ENCODE peak calls at places on chromosomes 12 and 14, in six cellular contexts. B is effector memory CD4-positive, alpha-beta T cell; E is A549; V is esophagus squamous epithelium; Q is heart left ventricle; N is uterus. C is an unnamed sample.

GRCh38 chr14:102046337-102047278 is 40.2 kb downstream of the HSP90AA1 start:
- DNase-seq in E (peak; percentile 81), B (no peak), V (no peak), Q (peak; percentile 86), N (peak; percentile 69), C (peak; percentile 90)

GRCh38 chr12:55681142-55682077 is 26.3 kb downstream of the ITGA7 start:
- DNase-seq in V (no peak), Q (peak; percentile 67), N (no peak), B (no peak), E (peak; percentile 92), C (peak; percentile 38)

GRCh38 chr12:124686885-124687694 is 119.7 kb upstream of the NCOR2 start:
- DNase-seq in Q (no peak), V (no peak), N (no peak), E (no peak), B (no peak), C (no peak)

GRCh38 chr12:129776977-129777667 is 126.7 kb downstream of the TMEM132D start:
- DNase-seq in E (no peak), N (no peak), B (no peak), Q (no peak), V (no peak), C (no peak)

GRCh38 chr14:88829188-88829587 is 4.7 kb downstream of the TTC8 start:
- DNase-seq in Q (no peak), V (no peak), N (no peak), E (no peak), B (no peak), C (no peak)

GRCh38 chr14:92641306-92641705 is 107.1 kb downstream of the LGMN start:
- DNase-seq in Q (no peak), B (no peak), E (no peak), N (no peak), V (no peak), C (no peak)

GRCh38 chr14:59394268-59394667 is 70.9 kb downstream of the GPR135 start:
- DNase-seq in V (no peak), Q (no peak), N (no peak), E (no peak), B (no peak), C (no peak)

GRCh38 chr12:31518680-31519227 is 72.2 kb downstream of the DENND5B start:
- DNase-seq in E (peak; percentile 97), N (peak; percentile 36), V (no peak), Q (peak; percentile 25), B (no peak), C (peak; percentile 83)

GRCh38 chr12:51925400-51926063 is 18.2 kb downstream of the ACVRL1 start:
- DNase-seq in V (no peak), Q (no peak), N (no peak), B (no peak), E (no peak), C (no peak)

GRCh38 chr12:5965950-5966383 is 20.9 kb upstream of the ANO2 start:
- DNase-seq in E (peak; percentile 63), V (no peak), N (no peak), Q (no peak), B (no peak), C (no peak)

GRCh38 chr14:39731912-39732311 is 299.7 kb upstream of the FBXO33 start:
- DNase-seq in Q (no peak), E (peak; percentile 14), B (no peak), N (no peak), V (no peak), C (no peak)

GRCh38 chr14:64612021-64612380 is 62.2 kb downstream of the PPP1R36 start:
- DNase-seq in B (no peak), Q (no peak), V (no peak), N (no peak), E (peak; percentile 67), C (no peak)

GRCh38 chr14:60106341-60106740 is 14.6 kb downstream of the PCNX4 start:
- DNase-seq in B (no peak), E (no peak), Q (peak; percentile 16), V (no peak), N (no peak), C (peak; percentile 10)

GRCh38 chr14:30375280-30375892 is 183.6 kb upstream of the G2E3 start:
- DNase-seq in B (peak; percentile 6), V (no peak), Q (peak; percentile 23), E (peak; percentile 58), N (peak; percentile 13), C (peak; percentile 12)

GRCh38 chr12:9404469-9405260 is 196.5 kb upstream of the PZP start:
- DNase-seq in E (no peak), N (peak; percentile 34), V (no peak), B (no peak), Q (no peak), C (no peak)

GRCh38 chr12:76685246-76685678 is 78.7 kb upstream of the ZDHHC17 start:
- DNase-seq in B (no peak), V (no peak), N (peak; percentile 34), E (peak; percentile 18), Q (peak; percentile 31), C (no peak)

GRCh38 chr12:9260931-9261330 is 52.7 kb upstream of the PZP start:
- DNase-seq in V (no peak), Q (no peak), E (no peak), N (no peak), B (no peak), C (no peak)

GRCh38 chr12:47554046-47554653 is 151.7 kb downstream of the RPAP3 start:
- DNase-seq in B (no peak), E (no peak), Q (no peak), V (no peak), N (no peak), C (no peak)

GRCh38 chr12:104049278-104050257 is at the start of gene GLT8D2:
- DNase-seq in V (no peak), B (no peak), E (no peak), N (peak; percentile 71), Q (peak; percentile 51), C (peak; percentile 78)

GRCh38 chr14:69619007-69619406 is 7.6 kb downstream of the SUSD6 start:
- DNase-seq in N (no peak), B (no peak), V (no peak), Q (no peak), E (no peak), C (no peak)

GRCh38 chr12:46084666-46085631 is 94.6 kb upstream of the SCAF11 start:
- DNase-seq in E (no peak), B (no peak), V (no peak), Q (no peak), N (no peak), C (no peak)

GRCh38 chr12:15155271-15155670 is 65.9 kb downstream of the RERG start:
- DNase-seq in E (no peak), Q (no peak), N (no peak), B (no peak), V (no peak), C (no peak)

GRCh38 chr12:53205747-53206146 is 1.3 kb downstream of the ITGB7 start:
- DNase-seq in N (no peak), E (no peak), B (peak; percentile 43), Q (no peak), V (no peak), C (no peak)

DNA sequence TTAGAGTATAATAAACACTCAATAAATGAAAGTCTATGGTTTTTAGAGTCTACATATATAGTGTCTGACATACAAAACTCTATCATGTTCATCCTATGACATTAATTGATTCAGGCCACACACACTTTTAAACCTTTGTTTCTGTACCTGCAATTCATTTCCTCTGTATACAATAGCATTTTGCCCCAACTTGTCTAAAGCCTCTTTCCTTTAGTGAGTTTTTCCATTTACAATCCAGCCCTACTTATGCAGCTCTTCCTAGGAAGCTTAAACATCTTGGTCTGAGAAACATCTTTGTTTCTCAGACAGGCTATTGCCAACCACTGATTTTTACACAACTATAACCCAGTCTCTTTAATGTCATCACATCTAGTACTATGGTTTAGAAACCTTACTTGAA is 214.7 kb upstream of the SLC16A7 start:
- DNase-seq in E (no peak), Q (no peak), B (no peak), V (no peak), N (no peak), C (no peak)
- H3K27ac ChIP-seq in E (no peak overlapping the region), Q (no peak overlapping the region), B (no peak overlapping the region), V (no peak overlapping the region), N (no peak overlapping the region), C (no peak overlapping the region)

GRCh38 chr12:10673660-10674384 is at the start of gene STYK1:
- DNase-seq in Q (peak; percentile 8), E (peak; percentile 64), B (peak; percentile 35), N (no peak), V (no peak), C (no peak)
- H3K27ac ChIP-seq in Q (no peak within 1 kb of the TSS), E (peak within 1 kb of the TSS; percentile 66), B (no peak within 1 kb of the TSS), N (no peak within 1 kb of the TSS), V (peak within 1 kb of the TSS; percentile 90), C (no peak within 1 kb of the TSS)

GRCh38 chr14:56423591-56423991 is 156.0 kb upstream of the TMEM260 start:
- DNase-seq in V (no peak), Q (peak; percentile 18), E (no peak), N (no peak), B (no peak), C (no peak)
- H3K27ac ChIP-seq in V (no peak overlapping the region), Q (no peak overlapping the region), E (no peak overlapping the region), N (no peak overlapping the region), B (no peak overlapping the region), C (no peak overlapping the region)

GRCh38 chr12:1281683-1282366 is 290.8 kb downstream of the ERC1 start:
- DNase-seq in Q (no peak), E (no peak), B (no peak), V (no peak), N (peak; percentile 33), C (no peak)
- H3K27ac ChIP-seq in Q (peak overlapping the region; percentile 76), E (no peak overlapping the region), B (no peak overlapping the region), V (peak overlapping the region; percentile 52), N (peak overlapping the region; percentile 86), C (no peak overlapping the region)

GRCh38 chr12:40013292-40013691 is 92.6 kb downstream of the SLC2A13 start:
- DNase-seq in N (no peak), V (no peak), E (no peak), B (no peak), Q (no peak), C (no peak)

GRCh38 chr12:40011775-40012129 is 94.1 kb downstream of the SLC2A13 start:
- DNase-seq in N (no peak), E (no peak), V (no peak), Q (no peak), B (no peak), C (no peak)

GRCh38 chr12:40010899-40011774 is 94.7 kb downstream of the SLC2A13 start:
- DNase-seq in Q (peak; percentile 67), B (no peak), N (peak; percentile 44), V (no peak), E (peak; percentile 80), C (peak; percentile 9)

GRCh38 chr12:40013847-40014246 is 92.0 kb downstream of the SLC2A13 start:
- DNase-seq in B (no peak), V (no peak), Q (no peak), E (no peak), N (no peak), C (no peak)

DNA sequence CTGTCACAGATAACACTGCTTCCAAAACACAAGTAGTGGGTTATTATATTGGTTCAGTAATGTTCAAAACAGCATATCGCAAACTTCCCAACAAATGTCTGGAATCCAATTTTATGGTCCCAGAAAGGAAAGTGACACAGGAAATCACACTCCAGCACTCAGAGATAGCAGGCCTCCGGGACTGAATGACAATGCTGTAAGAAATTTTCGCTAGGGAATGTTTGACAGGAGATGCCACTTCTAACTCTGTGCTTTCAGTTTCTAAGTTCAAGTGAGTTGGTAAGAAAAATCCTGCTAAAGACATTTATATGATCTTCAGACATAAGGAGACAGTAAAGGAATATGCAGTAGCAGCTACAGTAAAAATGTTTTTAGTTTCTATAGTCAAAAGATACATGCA is 93.2 kb downstream of the SLC2A13 start:
- DNase-seq in V (no peak), N (no peak), E (no peak), B (no peak), Q (no peak), C (no peak)
- H3K27ac ChIP-seq in V (no peak overlapping the region), N (no peak overlapping the region), E (no peak overlapping the region), B (no peak overlapping the region), Q (no peak overlapping the region), C (no peak overlapping the region)

GRCh38 chr12:92035477-92035876 is 110.2 kb downstream of the BTG1 start:
- DNase-seq in B (no peak), Q (no peak), E (no peak), N (no peak), V (no peak), C (no peak)
- H3K27ac ChIP-seq in B (peak overlapping the region; percentile 68), Q (peak overlapping the region; percentile 67), E (peak overlapping the region; percentile 76), N (peak overlapping the region; percentile 94), V (peak overlapping the region; percentile 70), C (no peak overlapping the region)

C was measured in ascending aorta.